ENCODE peak calls at places on chromosomes 2 and 18, in six cellular contexts. One of them, this sample, is unnamed.

GRCh38 chr18:24413148-24413547 is 13.3 kb upstream of the IMPACT start:
- DNase-seq in T1000: no peak
- DNase-seq in GM03348: peak
- DNase-seq in NB4: no peak
- DNase-seq in non-pigmented ciliary epithelial cell: no peak
- DNase-seq in amniotic stem cell: no peak
- DNase-seq in this sample: no peak

GRCh38 chr2:11073251-11073650 is 82.0 kb upstream of the SLC66A3 start:
- DNase-seq in GM03348: no peak
- DNase-seq in NB4: peak
- DNase-seq in T1000: no peak
- DNase-seq in amniotic stem cell: no peak
- DNase-seq in non-pigmented ciliary epithelial cell: no peak
- DNase-seq in this sample: peak

GRCh38 chr2:221851531-221852045 is 279.5 kb upstream of the EPHA4 start:
- DNase-seq in non-pigmented ciliary epithelial cell: no peak
- DNase-seq in T1000: no peak
- DNase-seq in amniotic stem cell: no peak
- DNase-seq in NB4: no peak
- DNase-seq in GM03348: no peak
- DNase-seq in this sample: no peak

GRCh38 chr2:147927053-147927588 is 82.3 kb downstream of the ACVR2A start:
- DNase-seq in T1000: no peak
- DNase-seq in NB4: no peak
- DNase-seq in non-pigmented ciliary epithelial cell: no peak
- DNase-seq in amniotic stem cell: no peak
- DNase-seq in GM03348: no peak
- DNase-seq in this sample: no peak

GRCh38 chr2:119683074-119683716 is 4.2 kb downstream of the TMEM177 start:
- DNase-seq in amniotic stem cell: no peak
- DNase-seq in GM03348: no peak
- DNase-seq in T1000: no peak
- DNase-seq in NB4: no peak
- DNase-seq in non-pigmented ciliary epithelial cell: no peak
- DNase-seq in this sample: no peak

GRCh38 chr2:86646865-86647264 is 23.2 kb upstream of the RNF103 start:
- DNase-seq in amniotic stem cell: no peak
- DNase-seq in T1000: no peak
- DNase-seq in non-pigmented ciliary epithelial cell: no peak
- DNase-seq in NB4: no peak
- DNase-seq in GM03348: no peak
- DNase-seq in this sample: no peak

GRCh38 chr18:45728341-45729010 is 4.5 kb downstream of the SLC14A1 start:
- DNase-seq in NB4: no peak
- DNase-seq in T1000: no peak
- DNase-seq in amniotic stem cell: no peak
- DNase-seq in GM03348: peak
- DNase-seq in non-pigmented ciliary epithelial cell: no peak
- DNase-seq in this sample: no peak

GRCh38 chr2:191150451-191151314 is at the start of gene STAT4:
- DNase-seq in non-pigmented ciliary epithelial cell: no peak
- DNase-seq in GM03348: peak
- DNase-seq in T1000: no peak
- DNase-seq in NB4: peak
- DNase-seq in amniotic stem cell: no peak
- DNase-seq in this sample: peak

GRCh38 chr2:31138037-31138962 is at the start of gene GALNT14:
- DNase-seq in GM03348: peak
- DNase-seq in NB4: no peak
- DNase-seq in amniotic stem cell: peak
- DNase-seq in non-pigmented ciliary epithelial cell: no peak
- DNase-seq in T1000: peak
- DNase-seq in this sample: peak

GRCh38 chr2:212357606-212358005 is 181.0 kb downstream of the ERBB4 start:
- DNase-seq in NB4: no peak
- DNase-seq in T1000: no peak
- DNase-seq in non-pigmented ciliary epithelial cell: no peak
- DNase-seq in GM03348: no peak
- DNase-seq in amniotic stem cell: no peak
- DNase-seq in this sample: no peak

GRCh38 chr2:17166506-17166905 is 351.7 kb downstream of the RAD51AP2 start:
- DNase-seq in GM03348: peak
- DNase-seq in NB4: no peak
- DNase-seq in non-pigmented ciliary epithelial cell: peak
- DNase-seq in amniotic stem cell: peak
- DNase-seq in T1000: no peak
- DNase-seq in this sample: peak

GRCh38 chr18:62990653-62991052 is 275.3 kb downstream of the PHLPP1 start:
- DNase-seq in GM03348: no peak
- DNase-seq in NB4: no peak
- DNase-seq in amniotic stem cell: no peak
- DNase-seq in T1000: no peak
- DNase-seq in non-pigmented ciliary epithelial cell: no peak
- DNase-seq in this sample: no peak

GRCh38 chr2:203510256-203510940 is 24.7 kb downstream of the RAPH1 start:
- DNase-seq in T1000: no peak
- DNase-seq in NB4: no peak
- DNase-seq in GM03348: no peak
- DNase-seq in amniotic stem cell: no peak
- DNase-seq in non-pigmented ciliary epithelial cell: no peak
- DNase-seq in this sample: no peak

GRCh38 chr2:231710751-231711676 is 2.7 kb downstream of the PTMA start:
- DNase-seq in T1000: no peak
- DNase-seq in amniotic stem cell: no peak
- DNase-seq in GM03348: peak
- DNase-seq in non-pigmented ciliary epithelial cell: no peak
- DNase-seq in NB4: peak
- DNase-seq in this sample: peak